ENCODE peak calls at places on chromosomes 3 and 15, in nine cellular contexts. C is HepG2, L is thyroid gland, E is gastrocnemius medialis, Z is breast epithelium, U is H1, A is A549, S is ovary, M is IMR-90. B is an unnamed sample.

GRCh38 chr3:184040010-184040409 is 8.5 kb downstream of the HTR3D start:
- DNase-seq in C (peak), L (no peak), E (no peak), Z (no peak), U (no peak), A (peak), S (no peak), M (peak), B (no peak)

GRCh38 chr3:9351709-9352126 is 11.1 kb upstream of the THUMPD3 start:
- DNase-seq in C (no peak), L (peak), E (no peak), Z (no peak), U (peak), A (no peak), S (no peak), M (no peak), B (no peak)

GRCh38 chr3:113166719-113167492 is 44.5 kb upstream of the BOC start:
- DNase-seq in C (no peak), L (peak), E (peak), Z (peak), U (no peak), A (no peak), S (peak), M (peak), B (no peak)

GRCh38 chr3:54322354-54322753 is 200.0 kb downstream of the CACNA2D3 start:
- DNase-seq in C (peak), L (no peak), E (no peak), Z (no peak), U (no peak), A (peak), S (no peak), M (no peak), B (no peak)

GRCh38 chr15:78983146-78983918 is 38.5 kb upstream of the CTSH start:
- DNase-seq in C (no peak), L (no peak), E (no peak), Z (no peak), U (no peak), A (no peak), S (no peak), M (no peak), B (no peak)

GRCh38 chr3:55571216-55571813 is 84.2 kb upstream of the WNT5A start:
- DNase-seq in C (no peak), L (peak), E (no peak), Z (peak), U (no peak), A (no peak), S (no peak), M (no peak), B (no peak)

GRCh38 chr15:39939487-39940452 is 5.9 kb downstream of the EIF2AK4 start:
- DNase-seq in C (no peak), L (no peak), E (no peak), Z (no peak), U (no peak), A (no peak), S (no peak), M (no peak), B (no peak)

GRCh38 chr15:40471778-40472130 is 970 bp downstream of the CHST14 start:
- DNase-seq in C (peak), L (peak), E (no peak), Z (peak), U (peak), A (no peak), S (no peak), M (peak), B (no peak)

GRCh38 chr15:60525640-60526039 is 46.7 kb upstream of the ICE2 start:
- DNase-seq in C (no peak), L (no peak), E (no peak), Z (no peak), U (no peak), A (no peak), S (no peak), M (no peak), B (no peak)

GRCh38 chr3:78906245-78906644 is 861.6 kb downstream of the ROBO1 start:
- DNase-seq in C (no peak), L (no peak), E (no peak), Z (no peak), U (no peak), A (no peak), S (no peak), M (no peak), B (no peak)

GRCh38 chr3:52108302-52109232 is 45.7 kb downstream of the POC1A start:
- DNase-seq in C (no peak), L (no peak), E (peak), Z (no peak), U (no peak), A (no peak), S (peak), M (no peak), B (no peak)

GRCh38 chr3:119731545-119732343 is 28.9 kb downstream of the CFAP91 start:
- DNase-seq in C (no peak), L (no peak), E (no peak), Z (no peak), U (no peak), A (no peak), S (no peak), M (peak), B (no peak)

DNA sequence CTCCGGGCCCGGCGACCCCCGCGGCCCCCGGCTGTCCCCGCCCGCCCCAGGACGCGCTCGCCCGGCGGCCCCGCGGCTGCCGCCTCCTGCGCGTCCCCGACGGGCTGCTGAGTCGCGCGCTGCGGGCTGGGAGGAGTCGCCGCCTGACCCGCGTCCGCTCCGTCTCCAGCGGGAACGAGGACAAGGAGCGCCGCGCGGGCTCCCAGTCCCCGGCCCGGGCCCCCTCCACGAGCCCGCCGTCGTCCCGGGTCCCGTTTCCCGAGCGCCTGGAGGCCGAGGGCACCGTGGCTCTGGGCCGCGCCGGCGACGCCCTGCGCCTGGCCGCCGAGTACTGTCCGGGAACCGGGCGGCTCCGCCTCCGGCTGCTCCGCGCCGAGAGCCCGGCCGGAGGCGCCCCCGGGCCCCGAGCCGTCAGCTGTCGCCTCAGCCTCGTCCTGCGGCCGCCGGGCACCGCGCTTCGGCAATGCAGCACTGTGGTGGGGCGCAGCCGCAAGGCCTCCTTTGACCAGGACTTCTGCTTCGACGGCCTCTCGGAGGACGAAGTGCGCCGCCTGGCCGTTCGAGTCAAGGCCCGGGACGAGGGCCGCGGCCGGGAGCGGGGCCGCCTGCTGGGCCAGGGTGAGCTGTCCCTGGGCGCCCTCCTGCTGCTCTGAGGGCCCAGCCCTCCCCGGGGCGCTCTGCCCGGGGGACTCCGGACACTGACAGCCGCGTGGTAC is 1.5 kb downstream of the C2CD4A start:
- DNase-seq in C (peak), L (peak), E (no peak), Z (no peak), U (no peak), A (peak), S (no peak), M (no peak), B (peak)
- TF ChIP-seq POLR2A in C (no peak), L (no peak), E (no peak), Z (no peak), U (no peak), A (no peak), S (no peak), M (no peak), B (no peak)

GRCh38 chr3:196193738-196194541 is 17.3 kb downstream of the ZDHHC19 start:
- DNase-seq in C (no peak), L (no peak), E (no peak), Z (no peak), U (no peak), A (no peak), S (peak), M (no peak), B (peak)
- TF ChIP-seq POLR2A in C (no peak), L (no peak), E (no peak), Z (no peak), U (no peak), A (no peak), S (no peak), M (no peak), B (no peak)

DNA sequence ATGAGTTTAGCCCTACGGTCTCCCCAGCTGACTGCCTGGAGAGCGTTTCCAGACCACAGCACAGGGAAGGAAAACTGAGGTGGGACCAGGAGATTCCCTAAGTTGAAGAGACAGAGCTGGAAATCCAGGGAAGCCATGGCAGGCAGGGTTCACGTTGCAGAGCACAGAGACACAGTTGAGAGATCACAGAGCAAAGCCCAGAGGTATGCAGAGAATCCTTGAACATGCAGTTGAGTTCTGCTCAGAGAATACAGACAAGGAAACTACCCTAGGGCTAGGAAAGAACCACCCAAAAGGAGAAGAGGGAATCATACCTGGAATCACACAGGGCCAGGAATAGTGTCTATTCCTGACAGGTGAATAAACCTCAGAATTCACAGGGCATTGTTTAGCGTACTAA is 14.3 kb downstream of the SLC28A1 start:
- DNase-seq in C (no peak), L (no peak), E (no peak), Z (no peak), U (no peak), A (no peak), S (no peak), M (no peak), B (no peak)
- TF ChIP-seq POLR2A in C (no peak), L (no peak), E (no peak), Z (no peak), U (no peak), A (no peak), S (no peak), M (no peak), B (no peak)

GRCh38 chr3:28173831-28174230 is 67.6 kb upstream of the CMC1 start:
- DNase-seq in C (no peak), L (no peak), E (no peak), Z (no peak), U (no peak), A (no peak), S (no peak), M (no peak), B (no peak)
- TF ChIP-seq POLR2A in C (no peak), L (no peak), E (no peak), Z (no peak), U (no peak), A (no peak), S (no peak), M (no peak), B (no peak)